ENCODE peak calls at places on chromosome 21, in five cellular contexts. A is stomach, E is hippocampal formation, G is NCI-H146, Z is iPS-NIHi11. V is an unnamed sample.

GRCh38 chr21:15003463-15004135 is 61.2 kb downstream of the NRIP1 start:
- DNase-seq in A (no peak), E (no peak), G (peak; percentile 97), Z (peak; percentile 19), V (peak; percentile 90)

GRCh38 chr21:46620846-46621245 is 14.6 kb upstream of the PRMT2 start:
- DNase-seq in A (no peak), E (no peak), G (no peak), Z (no peak), V (no peak)

GRCh38 chr21:14982336-14982735 is 82.5 kb downstream of the NRIP1 start:
- DNase-seq in A (no peak), E (no peak), G (no peak), Z (no peak), V (no peak)

GRCh38 chr21:41622831-41623548 is 115.0 kb upstream of the TMPRSS2 start:
- DNase-seq in A (no peak), E (no peak), G (no peak), Z (no peak), V (no peak)

GRCh38 chr21:25324666-25325065 is 282.6 kb downstream of the MRPL39 start:
- DNase-seq in A (no peak), E (no peak), G (no peak), Z (no peak), V (no peak)

GRCh38 chr21:42666023-42666747 is 12.8 kb downstream of the PDE9A start:
- DNase-seq in A (no peak), E (no peak), G (no peak), Z (peak; percentile 90), V (no peak)

GRCh38 chr21:37746849-37747248 is 169.4 kb downstream of the KCNJ6 start:
- DNase-seq in A (no peak), E (no peak), G (no peak), Z (no peak), V (no peak)

GRCh38 chr21:44867999-44868700 is 5.3 kb downstream of the PTTG1IP start:
- DNase-seq in A (no peak), E (no peak), G (no peak), Z (no peak), V (no peak)

GRCh38 chr21:26788783-26789182 is 56.4 kb downstream of the ADAMTS1 start:
- DNase-seq in A (no peak), E (no peak), G (no peak), Z (no peak), V (no peak)

V was measured in COR-L47.